ENCODE peak calls at places on chromosomes 4 and X, in four cellular contexts. J is WTC11, O is hepatic stellate cell, R is left lung. B is an unnamed sample.

GRCh38 chrX:99394450-99394849 is 1015.6 kb downstream of the PCDH19 start:
- DNase-seq in R (no peak), O (no peak), J (peak; percentile 18), B (no peak)

GRCh38 chrX:39953027-39953426 is 144.7 kb downstream of the BCOR start:
- DNase-seq in J (no peak), R (no peak), O (no peak), B (no peak)

GRCh38 chr4:138636791-138637190 is 378.8 kb upstream of the NOCT start:
- DNase-seq in J (no peak), O (no peak), R (no peak), B (no peak)

GRCh38 chr4:47705326-47705981 is 132.4 kb downstream of the CORIN start:
- DNase-seq in J (no peak), O (no peak), R (no peak), B (no peak)

GRCh38 chr4:22720091-22720490 is 27.4 kb downstream of the GBA3 start:
- DNase-seq in J (no peak), O (no peak), R (no peak), B (no peak)

GRCh38 chrX:1283750-1284149 is 15.1 kb downstream of the CSF2RA start:
- DNase-seq in J (no peak), O (no peak), R (no peak), B (no peak)

GRCh38 chrX:8873956-8874355 is 72.8 kb upstream of the FAM9A start:
- DNase-seq in R (no peak), O (no peak), J (no peak), B (no peak)

GRCh38 chr4:153222162-153222789 is 18.0 kb downstream of the TRIM2 start:
- DNase-seq in O (peak; percentile 88), J (peak; percentile 60), R (peak; percentile 42), B (no peak)

GRCh38 chr4:76562851-76563803 is 128.1 kb downstream of the SHROOM3 start:
- DNase-seq in R (no peak), J (no peak), O (no peak), B (no peak)

GRCh38 chr4:139392797-139393196 is 61.1 kb upstream of the RAB33B start:
- DNase-seq in J (no peak), R (no peak), O (no peak), B (no peak)

GRCh38 chrX:79161655-79162054 is 17.2 kb downstream of the GPR174 start:
- DNase-seq in J (no peak), R (no peak), O (no peak), B (peak; percentile 43)

GRCh38 chr4:39047691-39048090 is 14.3 kb upstream of the KLHL5 start:
- DNase-seq in R (no peak), J (no peak), O (no peak), B (no peak)

GRCh38 chrX:54181196-54181953 is 1.7 kb downstream of the FAM120C start:
- DNase-seq in O (no peak), R (no peak), J (no peak), B (no peak)

GRCh38 chr4:8645753-8646124 is 53.2 kb downstream of the CPZ start:
- DNase-seq in O (no peak), J (no peak), R (no peak), B (no peak)

GRCh38 chrX:54808109-54808604 is 612 bp downstream of the MAGED2 start:
- DNase-seq in R (peak; percentile 70), J (peak; percentile 76), O (peak; percentile 46), B (no peak)

GRCh38 chr4:6727081-6727942 is 11.3 kb downstream of the BLOC1S4 start:
- DNase-seq in O (no peak), J (no peak), R (no peak), B (no peak)

GRCh38 chr4:185634066-185634652 is 98.9 kb upstream of the PDLIM3 start:
- DNase-seq in R (no peak), J (no peak), O (no peak), B (no peak)

GRCh38 chrX:2610246-2611170 is 80.6 kb upstream of the CD99 start:
- DNase-seq in O (no peak), J (no peak), R (no peak), B (no peak)

GRCh38 chr4:111127842-111128241 is 505.0 kb upstream of the PITX2 start:
- DNase-seq in O (no peak), R (no peak), J (no peak), B (no peak)

GRCh38 chr4:2732526-2732925 is 23.6 kb downstream of the TNIP2 start:
- DNase-seq in O (no peak), J (no peak), R (no peak), B (no peak)

GRCh38 chrX:18899796-18900380 is 84.0 kb downstream of the PHKA2 start:
- DNase-seq in R (no peak), J (peak; percentile 34), O (no peak), B (no peak)

GRCh38 chr4:47972721-47973120 is 43.8 kb downstream of the CNGA1 start:
- DNase-seq in R (no peak), O (no peak), J (no peak), B (no peak)

GRCh38 chrX:118520858-118521206 is 25.2 kb downstream of the DOCK11 start:
- DNase-seq in J (no peak), R (no peak), O (no peak), B (no peak)

GRCh38 chr4:188002346-188002745 is 6.8 kb downstream of the ZFP42 start:
- DNase-seq in R (no peak), J (no peak), O (no peak), B (no peak)

GRCh38 chrX:258291-259040 is 22.7 kb upstream of the PLCXD1 start:
- DNase-seq in J (no peak), R (no peak), O (no peak), B (no peak)

GRCh38 chr4:122665148-122665547 is 44.3 kb upstream of the IL21 start:
- DNase-seq in J (no peak), O (no peak), R (no peak), B (no peak)

GRCh38 chr4:183350317-183351071 is 28.3 kb upstream of the CLDN24 start:
- DNase-seq in J (no peak), R (no peak), O (no peak), B (no peak)

GRCh38 chr4:46656071-46656470 is 253.0 kb downstream of the COX7B2 start:
- DNase-seq in J (no peak), R (no peak), O (no peak), B (no peak)

GRCh38 chr4:143421609-143422008 is 84.9 kb downstream of the GAB1 start:
- DNase-seq in O (no peak), J (no peak), R (no peak), B (no peak)

GRCh38 chrX:128717635-128718578 is 665.7 kb upstream of the ACTRT1 start:
- DNase-seq in J (no peak), R (no peak), O (no peak), B (no peak)

GRCh38 chr4:155526452-155527169 is 140.0 kb upstream of the GUCY1A1 start:
- DNase-seq in R (no peak), J (no peak), O (no peak), B (no peak)

GRCh38 chr4:156606444-156607197 is 365.0 kb downstream of the PDGFC start:
- DNase-seq in J (no peak), O (no peak), R (no peak), B (no peak)

GRCh38 chr4:162485486-162485885 is 321.7 kb upstream of the FSTL5 start:
- DNase-seq in O (no peak), J (no peak), R (no peak), B (no peak)